ENCODE peak calls at places on chromosomes 11 and 22, in four cellular contexts. V is lung; J is stimulated activated CD8-positive, alpha-beta memory T cell treated with anti-CD3 and anti-CD28 coated beads, Interleukin-2, amount 100 ng/mL, for 48 hours; P is KG1. A is an unnamed sample.
A peak's percentile ranks its signal among the peaks of the same experiment; 100 is the strongest.

GRCh38 chr22:23626286-23626975 is 5.7 kb downstream of the DRICH1 start:
- DNase-seq in P (no peak), V (no peak), J (no peak), A (no peak)

GRCh38 chr11:115578275-115578674 is 74.1 kb upstream of the CADM1 start:
- DNase-seq in J (no peak), V (no peak), P (no peak), A (no peak)

GRCh38 chr11:105870521-105871113 is 151.4 kb downstream of the MSANTD4 start:
- DNase-seq in P (no peak), V (no peak), J (no peak), A (no peak)

GRCh38 chr11:64126796-64127195 is 39.1 kb downstream of the MACROD1 start:
- DNase-seq in V (no peak), J (no peak), P (no peak), A (no peak)

GRCh38 chr11:128903248-128904041 is 12.3 kb downstream of the KCNJ5 start:
- DNase-seq in V (no peak), J (no peak), P (no peak), A (no peak)

GRCh38 chr22:38422615-38423511 is 32.1 kb downstream of the KCNJ4 start:
- DNase-seq in J (no peak), V (no peak), P (no peak), A (no peak)

GRCh38 chr22:19407649-19408606 is 23.6 kb downstream of the HIRA start:
- DNase-seq in V (no peak), P (no peak), J (no peak), A (no peak)

GRCh38 chr11:34405079-34405858 is 33.5 kb upstream of the CAT start:
- DNase-seq in P (no peak), J (no peak), V (no peak), A (no peak)

GRCh38 chr11:19370100-19370861 is 129.5 kb upstream of the E2F8 start:
- DNase-seq in V (peak; percentile 36), J (no peak), P (no peak), A (no peak)

GRCh38 chr11:60130496-60130895 is 42.0 kb downstream of the MS4A2 start:
- DNase-seq in P (peak; percentile 45), V (no peak), J (no peak), A (peak; percentile 42)

GRCh38 chr11:35045219-35045819 is 93.7 kb upstream of the CD44 start:
- DNase-seq in P (peak; percentile 66), J (no peak), V (peak; percentile 63), A (no peak)

GRCh38 chr11:115919341-115920086 is 415.3 kb upstream of the CADM1 start:
- DNase-seq in J (no peak), P (no peak), V (no peak), A (no peak)

GRCh38 chr11:48013269-48013901 is 33.0 kb downstream of the PTPRJ start:
- DNase-seq in V (peak; percentile 46), J (no peak), P (no peak), A (no peak)

GRCh38 chr22:41343717-41344116 is 38.0 kb upstream of the TEF start:
- DNase-seq in J (no peak), V (no peak), P (no peak), A (no peak)

GRCh38 chr11:83467841-83468240 is 181.7 kb upstream of the CCDC90B start:
- DNase-seq in V (no peak), P (no peak), J (no peak), A (no peak)

GRCh38 chr22:42814215-42814614 is 42.9 kb downstream of the ARFGAP3 start:
- DNase-seq in J (no peak), P (no peak), V (peak; percentile 22), A (no peak)

GRCh38 chr22:50281957-50282356 is 11.8 kb upstream of the MAPK11 start:
- DNase-seq in J (no peak), V (no peak), P (no peak), A (no peak)

GRCh38 chr11:78499971-78500370 is 74.7 kb downstream of the NARS2 start:
- DNase-seq in P (no peak), V (no peak), J (no peak), A (no peak)

GRCh38 chr22:18044548-18045271 is 20.3 kb upstream of the MICAL3 start:
- DNase-seq in J (no peak), P (no peak), V (peak; percentile 38), A (no peak)

A was measured in iPS DF 19.7.